ENCODE peak calls at places on chromosome 20, in six cellular contexts. J, A, B, N, V and X are unnamed samples.

GRCh38 chr20:52242237-52243230 is 51.0 kb upstream of the ZFP64 start:
- DNase-seq in N (peak), V (no peak), J (peak), A (no peak), B (no peak), X (no peak)

GRCh38 chr20:54429364-54429763 is 46.0 kb upstream of the DOK5 start:
- DNase-seq in J (no peak), A (no peak), N (no peak), B (no peak), V (no peak), X (no peak)

GRCh38 chr20:34637245-34638185 is 39.4 kb downstream of the PIGU start:
- DNase-seq in N (no peak), A (no peak), J (no peak), V (peak), B (peak), X (no peak)

GRCh38 chr20:51563597-51564332 is 21.2 kb upstream of the NFATC2 start:
- DNase-seq in N (no peak), V (peak), J (peak), B (peak), A (peak), X (no peak)

GRCh38 chr20:36313476-36313875 is 7.3 kb downstream of the DLGAP4 start:
- DNase-seq in J (no peak), V (no peak), B (no peak), N (no peak), A (no peak), X (no peak)

GRCh38 chr20:58662142-58662473 is 11.0 kb downstream of the STX16 start:
- DNase-seq in N (no peak), J (no peak), V (no peak), B (no peak), A (no peak), X (no peak)

GRCh38 chr20:10610266-10610665 is 63.5 kb downstream of the JAG1 start:
- DNase-seq in J (no peak), A (no peak), V (no peak), N (no peak), B (no peak), X (no peak)

GRCh38 chr20:21017381-21018085 is 88.6 kb downstream of the LINC00237 start:
- DNase-seq in B (no peak), J (no peak), A (no peak), N (no peak), V (no peak), X (no peak)

GRCh38 chr20:33878583-33878982 is 67.4 kb downstream of the CHMP4B start:
- DNase-seq in N (no peak), B (no peak), A (no peak), J (no peak), V (no peak), X (no peak)

GRCh38 chr20:63507083-63507743 is 8.3 kb upstream of the EEF1A2 start:
- DNase-seq in J (no peak), B (no peak), A (no peak), N (no peak), V (no peak), X (no peak)

GRCh38 chr20:10565191-10565921 is 108.4 kb downstream of the JAG1 start:
- DNase-seq in V (peak), J (no peak), N (no peak), A (no peak), B (peak), X (no peak)

GRCh38 chr20:43840382-43841070 is 74.1 kb upstream of the TOX2 start:
- DNase-seq in N (peak), A (peak), B (no peak), J (peak), V (peak), X (no peak)

GRCh38 chr20:11387189-11387754 is 530.4 kb upstream of the BTBD3 start:
- DNase-seq in B (peak), V (peak), A (no peak), J (no peak), N (no peak), X (no peak)

GRCh38 chr20:12315652-12316051 is 398.0 kb downstream of the BTBD3 start:
- DNase-seq in N (no peak), V (no peak), A (no peak), J (no peak), B (no peak), X (no peak)

GRCh38 chr20:56656632-56657031 is 27.5 kb downstream of the TFAP2C start:
- DNase-seq in A (no peak), B (no peak), J (no peak), V (no peak), N (no peak), X (no peak)

GRCh38 chr20:17169575-17170136 is 57.2 kb upstream of the PCSK2 start:
- DNase-seq in A (no peak), N (no peak), J (no peak), B (no peak), V (no peak), X (no peak)

GRCh38 chr20:24102749-24103148 is 114.2 kb upstream of the GGTLC1 start:
- DNase-seq in B (no peak), J (no peak), V (peak), N (no peak), A (no peak), X (no peak)

GRCh38 chr20:40547492-40548129 is 141.4 kb downstream of the MAFB start:
- DNase-seq in A (no peak), J (no peak), N (no peak), B (no peak), V (no peak), X (no peak)

GRCh38 chr20:48131581-48131980 is 346.3 kb upstream of the SULF2 start:
- DNase-seq in A (no peak), V (no peak), B (peak), J (no peak), N (no peak), X (no peak)

GRCh38 chr20:52746190-52746589 is 226.0 kb upstream of the TSHZ2 start:
- DNase-seq in N (no peak), V (no peak), B (no peak), A (no peak), J (peak), X (no peak)

GRCh38 chr20:49519212-49519712 is 36.8 kb upstream of the KCNB1 start:
- DNase-seq in N (no peak), A (no peak), V (no peak), B (no peak), J (no peak), X (no peak)

GRCh38 chr20:54208492-54209044 is 681 bp downstream of the PFDN4 start:
- DNase-seq in J (peak), N (no peak), V (peak), A (no peak), B (peak), X (no peak)

GRCh38 chr20:60950547-60950946 is 301.5 kb upstream of the CDH4 start:
- DNase-seq in A (no peak), B (no peak), N (no peak), J (no peak), V (no peak), X (no peak)

GRCh38 chr20:17226410-17227198 is at the start of gene PCSK2:
- DNase-seq in J (peak), V (peak), A (peak), N (no peak), B (peak), X (peak)

GRCh38 chr20:32963176-32963575 is 41.1 kb downstream of the SUN5 start:
- DNase-seq in N (no peak), B (no peak), J (no peak), V (no peak), A (no peak), X (no peak)

GRCh38 chr20:36744243-36744642 is 1.6 kb downstream of the NDRG3 start:
- DNase-seq in B (no peak), V (no peak), N (no peak), A (no peak), J (no peak), X (no peak)

GRCh38 chr20:11047559-11047958 is 373.8 kb upstream of the JAG1 start:
- DNase-seq in N (no peak), A (no peak), V (no peak), J (no peak), B (peak), X (no peak)

GRCh38 chr20:11686900-11687543 is 230.7 kb upstream of the BTBD3 start:
- DNase-seq in V (no peak), A (peak), J (peak), N (no peak), B (peak), X (peak)

GRCh38 chr20:63124092-63124781 is 91.7 kb downstream of the YTHDF1 start:
- DNase-seq in V (no peak), B (peak), A (no peak), J (no peak), N (no peak), X (peak)

GRCh38 chr20:6884114-6884513 is 116.6 kb downstream of the BMP2 start:
- DNase-seq in A (no peak), B (no peak), J (no peak), N (no peak), V (no peak), X (no peak)

GRCh38 chr20:6120491-6120988 is 2.3 kb downstream of the FERMT1 start:
- DNase-seq in N (no peak), B (no peak), J (peak), V (no peak), A (no peak), X (no peak)

GRCh38 chr20:24587384-24588046 is 118.1 kb downstream of the SYNDIG1 start:
- DNase-seq in V (no peak), N (no peak), A (no peak), J (no peak), B (no peak), X (peak)

GRCh38 chr20:63495771-63496403 is 3.0 kb downstream of the EEF1A2 start:
- DNase-seq in A (peak), N (peak), V (peak), B (no peak), J (peak), X (no peak)

GRCh38 chr20:34706022-34706875 is 2.1 kb downstream of the TP53INP2 start:
- DNase-seq in N (no peak), B (no peak), V (no peak), A (no peak), J (no peak), X (no peak)

GRCh38 chr20:47670913-47671312 is 114.4 kb downstream of the SULF2 start:
- DNase-seq in V (no peak), J (no peak), N (no peak), B (no peak), A (no peak), X (no peak)

GRCh38 chr20:60882776-60883303 is 369.2 kb upstream of the CDH4 start:
- DNase-seq in J (no peak), A (no peak), V (no peak), N (no peak), B (no peak), X (no peak)

GRCh38 chr20:35144694-35145093 is 2.4 kb downstream of the EDEM2 start:
- DNase-seq in B (no peak), V (no peak), J (no peak), N (no peak), A (no peak), X (no peak)

GRCh38 chr20:48652961-48653705 is 174.7 kb downstream of the PREX1 start:
- DNase-seq in N (no peak), A (no peak), J (no peak), B (no peak), V (no peak), X (no peak)

GRCh38 chr20:2771631-2772080 is 28.8 kb downstream of the CPXM1 start:
- DNase-seq in J (peak), A (no peak), N (no peak), V (no peak), B (no peak), X (no peak)

GRCh38 chr20:842547-842940 is 9.0 kb downstream of the FAM110A start:
- DNase-seq in N (no peak), A (no peak), B (no peak), V (no peak), J (no peak), X (no peak)
- H3K27ac ChIP-seq in N (no peak), A (no peak), B (no peak), V (no peak), J (no peak), X (no peak)

DNA sequence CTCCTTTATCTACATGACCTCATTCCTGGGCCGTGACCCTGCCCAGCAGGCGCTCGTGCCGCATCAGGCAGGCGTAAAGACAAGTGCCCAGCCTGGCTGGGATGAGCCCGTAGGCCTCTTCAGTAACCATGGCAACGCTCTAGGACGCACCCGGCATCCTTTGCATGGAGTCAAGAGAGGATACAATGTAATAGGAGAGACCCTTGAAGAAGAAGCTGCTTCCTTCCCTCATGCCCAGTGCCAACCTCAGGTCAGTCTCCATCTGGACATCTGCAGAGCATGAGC is 5.0 kb upstream of the LSM14B start:
- DNase-seq in B (no peak), V (no peak), A (no peak), J (no peak), N (no peak), X (no peak)
- H3K27ac ChIP-seq in B (no peak), V (no peak), A (no peak), J (no peak), N (peak), X (no peak)

GRCh38 chr20:37915800-37916570 is 13.1 kb downstream of the VSTM2L start:
- DNase-seq in V (no peak), N (no peak), J (peak), A (no peak), B (no peak), X (peak)

GRCh38 chr20:37913563-37914366 is 10.8 kb downstream of the VSTM2L start:
- DNase-seq in J (peak), A (no peak), B (no peak), N (no peak), V (no peak), X (no peak)

GRCh38 chr20:37914367-37914671 is 11.4 kb downstream of the VSTM2L start:
- DNase-seq in B (no peak), A (no peak), N (no peak), J (no peak), V (no peak), X (no peak)

GRCh38 chr20:37914672-37915433 is 11.9 kb downstream of the VSTM2L start:
- DNase-seq in N (peak), B (no peak), J (peak), A (no peak), V (no peak), X (no peak)

GRCh38 chr20:37915434-37915787 is 12.5 kb downstream of the VSTM2L start:
- DNase-seq in N (no peak), J (peak), V (no peak), B (no peak), A (no peak), X (no peak)
- H3K27ac ChIP-seq in N (no peak), J (no peak), V (no peak), B (no peak), A (peak), X (no peak)

DNA sequence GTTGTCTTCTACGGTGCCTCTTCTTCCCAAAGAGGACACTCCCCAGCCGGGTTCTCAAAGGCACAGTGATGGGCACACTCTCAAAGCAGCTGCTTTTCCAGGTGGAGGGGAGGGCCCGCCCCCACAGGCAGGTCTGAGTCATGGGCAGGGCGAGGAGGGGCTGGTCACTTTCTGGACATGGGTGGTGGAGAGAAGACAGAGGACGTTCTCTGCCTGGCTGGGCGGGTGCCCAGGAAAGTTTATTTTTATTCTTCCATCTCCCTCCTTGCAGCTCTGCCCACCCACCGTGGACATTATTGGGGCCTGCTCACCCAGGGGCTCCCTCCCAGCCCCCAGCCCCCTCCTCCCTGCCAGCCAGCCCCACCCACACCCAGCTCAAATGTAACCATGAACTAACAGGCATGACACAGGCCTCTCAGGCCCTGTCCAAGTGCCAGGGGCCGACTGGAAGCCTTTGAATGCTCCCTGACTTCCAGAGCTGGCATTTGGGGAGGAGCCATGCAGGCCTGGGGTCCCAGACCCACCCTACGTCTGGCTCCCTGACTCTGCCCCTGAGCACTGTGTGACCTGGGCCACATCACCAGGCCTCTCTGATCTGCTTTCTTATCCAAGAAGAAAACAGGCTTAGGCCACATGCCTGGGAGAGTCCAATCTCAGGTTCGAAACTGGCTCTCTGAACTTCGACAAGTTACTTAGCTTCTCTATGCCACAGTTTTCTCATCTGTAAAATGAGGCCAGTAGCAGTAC is 8.0 kb downstream of the TGM2 start:
- DNase-seq in V (no peak), J (no peak), B (no peak), A (no peak), N (no peak), X (no peak)
- H3K27ac ChIP-seq in V (peak), J (no peak), B (peak), A (peak), N (no peak), X (no peak)

GRCh38 chr20:38763616-38764015 is 15.4 kb downstream of the ACTR5 start:
- DNase-seq in A (no peak), N (no peak), J (no peak), V (no peak), B (no peak), X (no peak)
- H3K27ac ChIP-seq in A (no peak), N (no peak), J (no peak), V (no peak), B (no peak), X (no peak)